ENCODE peak calls at places on chromosomes 6 and 20, in five cellular contexts. V is psoas muscle, O is SJSA1, W is H7, K is GM23338. S is an unnamed sample.
A peak's percentile ranks its signal among the peaks of the same experiment; 100 is the strongest.

GRCh38 chr6:38241200-38241599 is 398.5 kb downstream of the BTBD9 start:
- DNase-seq in V (no peak), O (no peak), W (no peak), K (no peak), S (no peak)

GRCh38 chr6:149840345-149841075 is 23.6 kb downstream of the LRP11 start:
- DNase-seq in V (peak; percentile 80), O (peak; percentile 93), K (peak; percentile 86), W (peak; percentile 86), S (peak; percentile 79)

GRCh38 chr20:3121271-3121911 is 36.9 kb upstream of the AVP start:
- DNase-seq in V (no peak), K (no peak), O (no peak), W (no peak), S (no peak)

GRCh38 chr20:18650224-18650623 is 62.4 kb downstream of the DTD1 start:
- DNase-seq in V (no peak), K (no peak), O (no peak), W (no peak), S (no peak)

GRCh38 chr20:8662433-8662954 is 406.4 kb upstream of the PLCB4 start:
- DNase-seq in K (no peak), V (no peak), W (no peak), O (no peak), S (no peak)

GRCh38 chr20:13231031-13231752 is 10.1 kb downstream of the ISM1 start:
- DNase-seq in K (peak; percentile 60), V (no peak), W (peak; percentile 11), O (no peak), S (no peak)

GRCh38 chr6:3455121-3455489 is 1.7 kb downstream of the SLC22A23 start:
- DNase-seq in O (no peak), V (no peak), W (no peak), K (no peak), S (no peak)

GRCh38 chr6:3825851-3826581 is 23.2 kb upstream of the FAM50B start:
- DNase-seq in W (no peak), V (peak; percentile 92), K (no peak), O (peak; percentile 98), S (peak; percentile 87)

GRCh38 chr6:166419717-166420116 is 37.0 kb upstream of the MPC1 start:
- DNase-seq in K (no peak), W (no peak), V (no peak), O (no peak), S (no peak)

GRCh38 chr20:37294262-37294981 is 5.0 kb downstream of the MANBAL start:
- DNase-seq in W (no peak), K (no peak), V (no peak), O (no peak), S (no peak)

GRCh38 chr6:146875927-146876270 is 277.1 kb downstream of the ADGB start:
- DNase-seq in V (no peak), W (no peak), K (no peak), O (no peak), S (no peak)

GRCh38 chr6:119446623-119447008 is 97.1 kb upstream of the MAN1A1 start:
- DNase-seq in W (no peak), O (no peak), V (no peak), K (no peak), S (no peak)

GRCh38 chr6:4853782-4854511 is 77.7 kb downstream of the CDYL start:
- DNase-seq in W (no peak), O (no peak), K (no peak), V (no peak), S (no peak)

GRCh38 chr20:10185741-10186558 is 32.7 kb upstream of the SNAP25 start:
- DNase-seq in V (no peak), K (no peak), O (no peak), W (no peak), S (no peak)

GRCh38 chr6:143902827-143903226 is 38.6 kb downstream of the ZC2HC1B start:
- DNase-seq in V (no peak), W (no peak), O (no peak), K (no peak), S (no peak)

GRCh38 chr20:57130160-57130772 is 136.2 kb downstream of the BMP7 start:
- DNase-seq in V (no peak), K (no peak), W (no peak), O (no peak), S (no peak)

GRCh38 chr20:38187512-38187911 is 22.4 kb upstream of the TGM2 start:
- DNase-seq in K (peak; percentile 81), V (no peak), O (peak; percentile 68), W (peak; percentile 54), S (no peak)

GRCh38 chr6:13492357-13492756 is 5.0 kb upstream of the GFOD1 start:
- DNase-seq in K (no peak), O (peak; percentile 13), W (no peak), V (no peak), S (no peak)

GRCh38 chr20:41299899-41300298 is 17.6 kb downstream of the ZHX3 start:
- DNase-seq in O (no peak), W (no peak), K (no peak), V (no peak), S (no peak)

GRCh38 chr6:170114956-170115855 is 175.7 kb downstream of the DLL1 start:
- DNase-seq in O (peak; percentile 29), W (peak; percentile 60), K (no peak), V (peak; percentile 9), S (peak; percentile 4)

GRCh38 chr20:38013891-38014290 is 19.4 kb downstream of the TTI1 start:
- DNase-seq in O (no peak), K (no peak), V (no peak), W (no peak), S (no peak)

GRCh38 chr20:8385247-8385646 is 253.2 kb downstream of the PLCB1 start:
- DNase-seq in O (peak; percentile 44), V (peak; percentile 11), K (peak; percentile 30), W (no peak), S (peak; percentile 16)

GRCh38 chr6:23522751-23523527 is 603.1 kb upstream of the NRSN1 start:
- DNase-seq in V (no peak), O (no peak), W (no peak), K (peak; percentile 17), S (no peak)

GRCh38 chr20:49446808-49447207 is 35.7 kb downstream of the KCNB1 start:
- DNase-seq in V (peak; percentile 83), W (peak; percentile 76), O (no peak), K (peak; percentile 65), S (peak; percentile 92)

GRCh38 chr6:5729813-5730212 is 276.9 kb downstream of the NRN1 start:
- DNase-seq in W (peak; percentile 63), O (no peak), V (no peak), K (no peak), S (no peak)

DNA sequence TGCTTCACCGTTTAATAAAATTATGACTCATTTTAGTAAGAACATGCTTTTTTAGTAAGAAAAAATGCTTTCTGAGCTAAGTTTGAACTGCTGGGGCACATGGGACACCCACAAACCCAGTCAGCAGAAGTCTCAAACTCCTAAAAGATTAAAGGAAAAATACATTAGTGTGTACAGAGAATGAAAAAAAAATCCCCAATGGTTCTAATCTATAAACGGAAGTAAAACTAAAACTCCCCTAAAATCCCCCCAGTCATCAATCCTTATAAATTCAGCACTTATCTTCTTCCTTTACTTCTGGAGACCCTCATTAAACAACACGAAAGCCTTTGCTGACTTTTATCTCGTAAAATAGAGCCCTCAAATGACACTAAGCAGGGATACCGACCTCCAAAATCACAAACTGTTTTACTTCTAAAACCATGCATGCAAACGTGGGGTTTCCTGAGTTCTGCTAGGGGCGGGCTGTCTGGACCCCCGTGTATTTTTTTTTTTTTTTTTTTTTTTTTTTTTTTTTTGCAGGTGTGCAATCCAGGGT is 1.1 kb upstream of the MYB start:
- DNase-seq in W (no peak), K (no peak), O (no peak), V (no peak), S (no peak)
- H3K4me3 ChIP-seq in W (peak overlapping the region; percentile 63), K (peak overlapping the region; percentile 90), O (no peak overlapping the region), V (peak overlapping the region; percentile 75), S (no peak overlapping the region)

GRCh38 chr20:63734946-63735858 is 1.3 kb upstream of the LIME1 start:
- DNase-seq in V (no peak), O (no peak), W (peak; percentile 53), K (no peak), S (no peak)

GRCh38 chr20:63734111-63734945 is 2.1 kb upstream of the LIME1 start:
- DNase-seq in K (no peak), V (no peak), O (no peak), W (peak; percentile 36), S (no peak)

GRCh38 chr20:63736893-63737689 is 627 bp downstream of the LIME1 start:
- DNase-seq in O (no peak), K (no peak), V (no peak), W (peak; percentile 73), S (no peak)

GRCh38 chr20:63737690-63737939 is 1.2 kb downstream of the LIME1 start:
- DNase-seq in W (peak; percentile 76), O (no peak), V (no peak), K (peak; percentile 64), S (no peak)

DNA sequence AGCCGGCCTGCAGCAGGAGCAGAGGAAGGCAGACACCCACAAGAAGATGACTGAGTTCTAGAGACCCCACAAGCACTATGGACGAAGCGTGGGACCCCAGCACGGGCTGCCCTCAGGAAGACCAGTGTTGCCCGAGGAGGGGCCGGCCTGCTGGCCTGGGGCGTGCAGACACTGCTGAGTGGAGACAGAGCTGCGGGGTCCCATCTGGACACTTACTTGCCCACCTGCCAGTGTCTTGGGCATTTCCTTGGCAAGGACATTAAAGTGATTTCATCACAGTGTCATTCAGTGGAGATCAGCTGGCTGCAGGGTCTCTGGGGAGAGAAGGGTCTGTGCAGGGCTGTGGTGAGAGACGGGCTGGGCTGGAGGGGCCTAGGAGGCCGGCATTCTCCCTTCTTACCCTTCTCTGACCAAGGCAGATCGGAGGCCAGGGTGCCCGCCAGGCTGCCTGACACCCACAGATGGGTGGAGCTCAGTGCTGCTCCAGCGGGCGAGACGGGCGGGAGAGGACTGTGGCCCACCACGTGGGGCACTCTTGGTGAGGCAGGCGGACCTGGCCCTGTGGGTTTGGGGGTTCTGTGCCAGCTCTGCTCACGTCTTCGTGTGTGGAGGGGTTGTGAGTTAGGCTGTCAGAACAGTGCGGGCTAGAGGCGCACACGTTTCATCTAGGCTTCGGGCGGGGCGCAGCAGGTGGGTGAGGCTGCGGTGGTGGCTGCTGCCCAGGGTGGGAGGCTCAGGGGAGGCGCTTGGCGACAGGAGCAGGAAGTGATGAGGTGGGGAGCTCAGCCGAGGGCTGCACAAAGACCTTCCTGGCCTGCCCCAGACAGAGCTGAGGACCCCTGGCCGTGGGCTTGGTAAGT is at the start of gene LIME1:
- DNase-seq in K (no peak), W (peak; percentile 63), V (no peak), O (no peak), S (no peak)
- H3K36me3 ChIP-seq in K (no peaks in the 10 kb centered on the region), W (peaks cover 4% of the 10 kb centered on the region), V (peaks cover 29% of the 10 kb centered on the region), O (peaks cover 69% of the 10 kb centered on the region), S (no peaks in the 10 kb centered on the region)

GRCh38 chr6:133857696-133858095 is 31.2 kb upstream of the TCF21 start:
- DNase-seq in K (no peak), O (no peak), V (no peak), W (no peak), S (no peak)

GRCh38 chr6:133854633-133855598 is 34.0 kb upstream of the TCF21 start:
- DNase-seq in W (peak; percentile 64), O (no peak), V (no peak), K (peak; percentile 54), S (no peak)

GRCh38 chr6:133855599-133855972 is 33.3 kb upstream of the TCF21 start:
- DNase-seq in K (no peak), O (no peak), V (no peak), W (no peak), S (no peak)

GRCh38 chr6:133856911-133857310 is 32.0 kb upstream of the TCF21 start:
- DNase-seq in O (no peak), W (no peak), V (no peak), K (no peak), S (no peak)

GRCh38 chr6:133855994-133856393 is 32.9 kb upstream of the TCF21 start:
- DNase-seq in V (no peak), K (peak; percentile 14), W (peak; percentile 12), O (no peak), S (no peak)
- H3K4me3 ChIP-seq in V (no peak overlapping the region), K (peak overlapping the region; percentile 73), W (no peak overlapping the region), O (no peak overlapping the region), S (no peak overlapping the region)

GRCh38 chr20:23966927-23967615 is 21.5 kb downstream of the GGTLC1 start:
- DNase-seq in O (no peak), V (no peak), K (no peak), W (no peak), S (peak; percentile 33)
- H3K36me3 ChIP-seq in O (no peaks in the 10 kb centered on the region), V (no peaks in the 10 kb centered on the region), K (no peaks in the 10 kb centered on the region), W (no peaks in the 10 kb centered on the region), S (no peaks in the 10 kb centered on the region)